ENCODE peak calls at places on chromosome 20, in six cellular contexts. One of them, this sample, is unnamed.
A peak's percentile ranks its signal among the peaks of the same experiment; 100 is the strongest.

GRCh38 chr20:20017852-20018245 is 687 bp downstream of the NAA20 start:
- DNase-seq in uterus: no peak
- DNase-seq in ascending aorta: no peak
- DNase-seq in cardiac fibroblast: no peak
- DNase-seq in HFFc6: no peak
- DNase-seq in heart right ventricle: no peak
- DNase-seq in this sample: no peak

GRCh38 chr20:47007826-47008655 is 113.4 kb downstream of the EYA2 start:
- DNase-seq in heart right ventricle: no peak
- DNase-seq in HFFc6: no peak
- DNase-seq in ascending aorta: no peak
- DNase-seq in uterus: no peak
- DNase-seq in cardiac fibroblast: no peak
- DNase-seq in this sample: no peak

GRCh38 chr20:4694076-4694475 is 27.6 kb upstream of the PRND start:
- DNase-seq in HFFc6: no peak
- DNase-seq in cardiac fibroblast: no peak
- DNase-seq in uterus: no peak
- DNase-seq in ascending aorta: no peak
- DNase-seq in heart right ventricle: no peak
- DNase-seq in this sample: no peak

GRCh38 chr20:4029505-4030467 is 14.4 kb upstream of the RNF24 start:
- DNase-seq in ascending aorta: no peak
- DNase-seq in uterus: no peak
- DNase-seq in cardiac fibroblast: no peak
- DNase-seq in HFFc6: no peak
- DNase-seq in heart right ventricle: no peak
- DNase-seq in this sample: no peak

GRCh38 chr20:59813126-59813947 is 120.1 kb downstream of the SYCP2 start:
- DNase-seq in ascending aorta: no peak
- DNase-seq in heart right ventricle: no peak
- DNase-seq in HFFc6: no peak
- DNase-seq in cardiac fibroblast: no peak
- DNase-seq in uterus: no peak
- DNase-seq in this sample: no peak

GRCh38 chr20:50580016-50580747 is 70.0 kb downstream of the PTPN1 start:
- DNase-seq in cardiac fibroblast: peak; percentile 63
- DNase-seq in HFFc6: peak; percentile 30
- DNase-seq in heart right ventricle: peak; percentile 75
- DNase-seq in ascending aorta: no peak
- DNase-seq in uterus: peak; percentile 76
- DNase-seq in this sample: peak; percentile 75

GRCh38 chr20:47748851-47749250 is 36.4 kb downstream of the SULF2 start:
- DNase-seq in uterus: no peak
- DNase-seq in heart right ventricle: no peak
- DNase-seq in cardiac fibroblast: no peak
- DNase-seq in ascending aorta: no peak
- DNase-seq in HFFc6: no peak
- DNase-seq in this sample: no peak

GRCh38 chr20:51156041-51156795 is 133.3 kb upstream of the KCNG1 start:
- DNase-seq in HFFc6: peak; percentile 16
- DNase-seq in ascending aorta: no peak
- DNase-seq in cardiac fibroblast: peak; percentile 67
- DNase-seq in heart right ventricle: no peak
- DNase-seq in uterus: peak; percentile 68
- DNase-seq in this sample: no peak

GRCh38 chr20:58237318-58238182 is 9.1 kb upstream of the ANKRD60 start:
- DNase-seq in ascending aorta: no peak
- DNase-seq in cardiac fibroblast: peak; percentile 79
- DNase-seq in uterus: no peak
- DNase-seq in heart right ventricle: no peak
- DNase-seq in HFFc6: peak; percentile 73
- DNase-seq in this sample: no peak

GRCh38 chr20:62936996-62937352 is 973 bp upstream of the GID8 start:
- DNase-seq in cardiac fibroblast: peak; percentile 73
- DNase-seq in ascending aorta: no peak
- DNase-seq in HFFc6: peak; percentile 48
- DNase-seq in uterus: no peak
- DNase-seq in heart right ventricle: no peak
- DNase-seq in this sample: no peak

GRCh38 chr20:6767166-6767535 is 335 bp upstream of the BMP2 start:
- DNase-seq in uterus: peak; percentile 16
- DNase-seq in heart right ventricle: no peak
- DNase-seq in HFFc6: no peak
- DNase-seq in cardiac fibroblast: no peak
- DNase-seq in ascending aorta: no peak
- DNase-seq in this sample: no peak

GRCh38 chr20:47274449-47275108 is 81.9 kb downstream of the ZMYND8 start:
- DNase-seq in heart right ventricle: no peak
- DNase-seq in ascending aorta: no peak
- DNase-seq in uterus: no peak
- DNase-seq in HFFc6: peak; percentile 93
- DNase-seq in cardiac fibroblast: peak; percentile 98
- DNase-seq in this sample: peak; percentile 80

GRCh38 chr20:5095931-5096330 is 23.8 kb downstream of the PCNA start:
- DNase-seq in heart right ventricle: no peak
- DNase-seq in uterus: no peak
- DNase-seq in cardiac fibroblast: no peak
- DNase-seq in HFFc6: no peak
- DNase-seq in ascending aorta: no peak
- DNase-seq in this sample: no peak

GRCh38 chr20:19603390-19603753 is 154.7 kb upstream of the RIN2 start:
- DNase-seq in HFFc6: no peak
- DNase-seq in uterus: no peak
- DNase-seq in cardiac fibroblast: no peak
- DNase-seq in ascending aorta: no peak
- DNase-seq in heart right ventricle: no peak
- DNase-seq in this sample: no peak

GRCh38 chr20:57482148-57482547 is 42.8 kb downstream of the CTCFL start:
- DNase-seq in ascending aorta: no peak
- DNase-seq in heart right ventricle: no peak
- DNase-seq in uterus: no peak
- DNase-seq in cardiac fibroblast: no peak
- DNase-seq in HFFc6: no peak
- DNase-seq in this sample: no peak

GRCh38 chr20:1471242-1471641 is 4.6 kb upstream of the NSFL1C start:
- DNase-seq in HFFc6: no peak
- DNase-seq in heart right ventricle: no peak
- DNase-seq in uterus: no peak
- DNase-seq in ascending aorta: no peak
- DNase-seq in cardiac fibroblast: no peak
- DNase-seq in this sample: no peak

GRCh38 chr20:4809707-4810106 is 88.0 kb downstream of the PRND start:
- DNase-seq in uterus: no peak
- DNase-seq in cardiac fibroblast: no peak
- DNase-seq in heart right ventricle: no peak
- DNase-seq in ascending aorta: no peak
- DNase-seq in HFFc6: no peak
- DNase-seq in this sample: no peak

GRCh38 chr20:57693002-57693582 is 16.7 kb downstream of the PMEPA1 start:
- DNase-seq in ascending aorta: no peak
- DNase-seq in heart right ventricle: no peak
- DNase-seq in uterus: no peak
- DNase-seq in HFFc6: no peak
- DNase-seq in cardiac fibroblast: no peak
- DNase-seq in this sample: no peak

GRCh38 chr20:63278661-63279060 is 6.0 kb downstream of the ARFGAP1 start:
- DNase-seq in ascending aorta: no peak
- DNase-seq in uterus: no peak
- DNase-seq in heart right ventricle: no peak
- DNase-seq in cardiac fibroblast: no peak
- DNase-seq in HFFc6: no peak
- DNase-seq in this sample: no peak

GRCh38 chr20:26216025-26216424 is 519.4 kb upstream of the ZNF337 start:
- DNase-seq in cardiac fibroblast: peak; percentile 62
- DNase-seq in HFFc6: peak; percentile 53
- DNase-seq in heart right ventricle: no peak
- DNase-seq in uterus: no peak
- DNase-seq in ascending aorta: no peak
- DNase-seq in this sample: no peak

GRCh38 chr20:44414346-44414714 is 58.8 kb downstream of the HNF4A start:
- DNase-seq in heart right ventricle: no peak
- DNase-seq in uterus: no peak
- DNase-seq in HFFc6: no peak
- DNase-seq in ascending aorta: no peak
- DNase-seq in cardiac fibroblast: no peak
- DNase-seq in this sample: no peak

GRCh38 chr20:49394264-49394663 is 88.2 kb downstream of the KCNB1 start:
- DNase-seq in HFFc6: no peak
- DNase-seq in uterus: peak; percentile 64
- DNase-seq in heart right ventricle: no peak
- DNase-seq in ascending aorta: no peak
- DNase-seq in cardiac fibroblast: peak; percentile 42
- DNase-seq in this sample: no peak

GRCh38 chr20:62202083-62202395 is 18.0 kb downstream of the HRH3 start:
- DNase-seq in HFFc6: peak; percentile 81
- DNase-seq in uterus: no peak
- DNase-seq in ascending aorta: no peak
- DNase-seq in heart right ventricle: no peak
- DNase-seq in cardiac fibroblast: peak; percentile 27
- DNase-seq in this sample: peak; percentile 60

GRCh38 chr20:11890331-11891080 is 27.2 kb upstream of the BTBD3 start:
- DNase-seq in uterus: peak; percentile 84
- DNase-seq in HFFc6: peak; percentile 79
- DNase-seq in cardiac fibroblast: peak; percentile 85
- DNase-seq in ascending aorta: peak; percentile 40
- DNase-seq in heart right ventricle: peak; percentile 90
- DNase-seq in this sample: peak; percentile 82

GRCh38 chr20:7665311-7665863 is 274.9 kb downstream of the HAO1 start:
- DNase-seq in heart right ventricle: no peak
- DNase-seq in HFFc6: no peak
- DNase-seq in uterus: no peak
- DNase-seq in cardiac fibroblast: no peak
- DNase-seq in ascending aorta: no peak
- DNase-seq in this sample: no peak

DNA sequence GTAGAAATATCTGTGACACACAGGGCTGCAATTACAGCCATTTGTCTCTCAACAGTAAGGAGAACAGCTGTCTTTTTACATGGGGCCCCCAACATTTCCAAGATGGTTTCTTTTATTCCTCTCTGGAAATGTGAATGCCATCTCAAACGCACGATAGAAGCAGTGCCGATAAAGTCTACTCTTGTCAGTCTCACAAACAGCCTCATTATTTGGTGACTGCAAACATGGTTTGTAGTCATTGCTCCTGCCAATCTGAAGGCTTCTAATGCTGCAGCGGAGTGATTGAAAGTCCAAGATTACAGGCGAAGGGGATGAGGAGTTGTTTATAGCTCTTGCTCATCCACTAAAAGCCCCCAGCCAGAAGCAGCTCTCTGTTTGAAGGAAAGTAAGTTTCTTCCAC is 657.1 kb downstream of the CBLN4 start:
- DNase-seq in HFFc6: no peak
- DNase-seq in ascending aorta: no peak
- DNase-seq in cardiac fibroblast: no peak
- DNase-seq in uterus: no peak
- DNase-seq in heart right ventricle: no peak
- DNase-seq in this sample: no peak
- TF ChIP-seq CTCF in HFFc6: no peak
- TF ChIP-seq CTCF in ascending aorta: no peak
- TF ChIP-seq CTCF in cardiac fibroblast: no peak
- TF ChIP-seq CTCF in uterus: no peak
- TF ChIP-seq CTCF in heart right ventricle: no peak
- TF ChIP-seq CTCF in this sample: no peak

DNA sequence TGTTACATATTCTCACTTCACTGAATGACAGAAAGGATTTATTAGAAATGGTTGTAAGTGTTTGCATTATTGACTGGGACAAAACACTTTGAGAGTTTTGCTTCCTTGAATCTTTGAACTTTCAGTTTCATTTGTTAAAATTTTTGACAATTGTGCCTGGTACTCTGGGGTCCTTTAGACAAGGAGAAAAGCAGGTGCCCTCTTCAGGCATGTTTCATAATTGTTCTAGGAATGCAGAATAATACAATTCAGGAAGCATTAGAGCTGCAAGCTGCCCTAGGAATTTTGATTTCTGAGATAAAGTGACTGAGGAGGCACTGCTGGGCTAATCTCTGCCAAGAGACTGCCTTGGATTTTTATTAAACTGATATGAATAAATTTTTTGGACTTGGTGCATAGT is 49.7 kb downstream of the TOP1 start:
- DNase-seq in HFFc6: peak; percentile 72
- DNase-seq in ascending aorta: no peak
- DNase-seq in uterus: no peak
- DNase-seq in cardiac fibroblast: peak; percentile 68
- DNase-seq in heart right ventricle: peak; percentile 32
- DNase-seq in this sample: peak; percentile 10
- TF ChIP-seq CTCF in HFFc6: peak; percentile 81
- TF ChIP-seq CTCF in ascending aorta: peak; percentile 50
- TF ChIP-seq CTCF in uterus: peak; percentile 65
- TF ChIP-seq CTCF in cardiac fibroblast: peak; percentile 64
- TF ChIP-seq CTCF in heart right ventricle: peak; percentile 29
- TF ChIP-seq CTCF in this sample: no peak

DNA sequence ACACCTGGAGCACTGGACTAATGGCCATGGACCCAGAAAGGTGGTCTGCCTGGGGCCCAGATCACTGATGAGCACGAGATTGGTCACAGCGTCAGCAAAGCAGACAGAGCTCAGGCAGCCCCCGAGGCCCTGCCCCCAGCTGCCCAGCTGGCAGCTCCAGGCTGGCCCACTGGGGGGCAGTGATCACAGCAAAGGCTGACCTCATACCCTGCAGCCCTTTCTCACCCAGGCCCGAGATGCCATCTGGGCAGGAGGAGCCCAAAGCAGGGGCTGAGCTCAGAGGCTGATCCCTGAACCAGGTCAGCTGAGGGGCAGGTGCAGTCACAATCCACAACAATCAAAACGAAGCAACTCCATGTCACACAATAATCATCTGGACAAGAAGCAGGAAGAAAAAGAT is 4.1 kb downstream of the MAP1LC3A start:
- DNase-seq in HFFc6: no peak
- DNase-seq in ascending aorta: no peak
- DNase-seq in cardiac fibroblast: peak; percentile 34
- DNase-seq in heart right ventricle: no peak
- DNase-seq in uterus: no peak
- DNase-seq in this sample: no peak
- TF ChIP-seq CTCF in HFFc6: peak; percentile 69
- TF ChIP-seq CTCF in ascending aorta: no peak
- TF ChIP-seq CTCF in cardiac fibroblast: peak; percentile 52
- TF ChIP-seq CTCF in heart right ventricle: no peak
- TF ChIP-seq CTCF in uterus: peak; percentile 25
- TF ChIP-seq CTCF in this sample: no peak

DNA sequence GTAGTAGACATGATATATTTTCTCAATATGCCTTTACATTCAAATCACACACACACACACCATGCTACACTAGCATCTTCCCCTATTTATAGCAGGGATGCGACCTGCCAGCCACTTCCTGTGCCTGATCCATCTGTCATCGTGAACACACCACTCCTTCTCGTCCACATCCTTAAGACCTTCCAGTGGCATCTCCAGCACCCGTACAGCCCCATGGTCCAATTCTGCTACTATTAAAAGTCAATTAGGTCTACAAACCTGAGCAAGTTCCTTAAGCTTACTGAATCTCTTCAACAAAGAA is 54.5 kb downstream of the KIF16B start:
- DNase-seq in cardiac fibroblast: no peak
- DNase-seq in heart right ventricle: no peak
- DNase-seq in ascending aorta: no peak
- DNase-seq in HFFc6: no peak
- DNase-seq in uterus: no peak
- DNase-seq in this sample: no peak
- TF ChIP-seq CTCF in cardiac fibroblast: no peak
- TF ChIP-seq CTCF in heart right ventricle: no peak
- TF ChIP-seq CTCF in ascending aorta: no peak
- TF ChIP-seq CTCF in HFFc6: no peak
- TF ChIP-seq CTCF in uterus: no peak
- TF ChIP-seq CTCF in this sample: no peak

This sample was measured in GM20000.